ENCODE peak calls at places on chromosomes 12 and 14, in seven cellular contexts. W, V, F, I, Y, K and J are unnamed samples.

GRCh38 chr12:1936406-1937320 is 18.2 kb upstream of the CACNA2D4 start:
- DNase-seq in W (peak), V (peak), F (no peak), I (peak), Y (peak), K (peak), J (peak)

GRCh38 chr14:54435500-54435981 is 5.6 kb downstream of the CNIH1 start:
- DNase-seq in W (peak), V (peak), F (no peak), I (no peak), Y (no peak), K (peak), J (peak)

GRCh38 chr12:92654929-92655328 is 47.9 kb upstream of the PLEKHG7 start:
- DNase-seq in W (peak), V (peak), F (no peak), I (peak), Y (no peak), K (no peak), J (no peak)

GRCh38 chr14:76776306-76777251 is 15.3 kb downstream of the VASH1 start:
- DNase-seq in W (no peak), V (no peak), F (peak), I (no peak), Y (no peak), K (no peak), J (no peak)

GRCh38 chr12:122884091-122884826 is 11.7 kb downstream of the VPS37B start:
- DNase-seq in W (peak), V (no peak), F (no peak), I (no peak), Y (no peak), K (peak), J (no peak)

GRCh38 chr14:63045612-63046320 is 508 bp upstream of the KCNH5 start:
- DNase-seq in W (peak), V (peak), F (peak), I (no peak), Y (no peak), K (no peak), J (no peak)

GRCh38 chr12:74286254-74286653 is 251.4 kb upstream of the ATXN7L3B start:
- DNase-seq in W (no peak), V (no peak), F (no peak), I (no peak), Y (no peak), K (no peak), J (no peak)

GRCh38 chr12:103503546-103504480 is 8.0 kb upstream of the C12orf42 start:
- DNase-seq in W (no peak), V (no peak), F (peak), I (no peak), Y (no peak), K (peak), J (peak)

GRCh38 chr12:117853600-117853999 is 115.2 kb downstream of the KSR2 start:
- DNase-seq in W (no peak), V (no peak), F (no peak), I (no peak), Y (peak), K (peak), J (peak)

GRCh38 chr12:12474931-12475485 is 87.7 kb downstream of the DUSP16 start:
- DNase-seq in W (no peak), V (peak), F (no peak), I (no peak), Y (no peak), K (peak), J (no peak)

GRCh38 chr14:44412858-44413569 is 94.1 kb downstream of the FSCB start:
- DNase-seq in W (no peak), V (no peak), F (peak), I (no peak), Y (no peak), K (no peak), J (no peak)

GRCh38 chr12:92210062-92210461 is 64.4 kb upstream of the BTG1 start:
- DNase-seq in W (no peak), V (no peak), F (no peak), I (no peak), Y (no peak), K (no peak), J (no peak)

GRCh38 chr12:131930510-131930909 is 1.4 kb downstream of the PUS1 start:
- DNase-seq in W (no peak), V (no peak), F (no peak), I (no peak), Y (no peak), K (no peak), J (no peak)

GRCh38 chr14:104286496-104286895 is 148.1 kb downstream of the KIF26A start:
- DNase-seq in W (no peak), V (no peak), F (no peak), I (peak), Y (no peak), K (no peak), J (no peak)

GRCh38 chr12:90174198-90174510 is 465.5 kb upstream of the ATP2B1 start:
- DNase-seq in W (peak), V (no peak), F (no peak), I (no peak), Y (no peak), K (no peak), J (no peak)

GRCh38 chr12:112035219-112035765 is 22.1 kb downstream of the ERP29 start:
- DNase-seq in W (no peak), V (no peak), F (no peak), I (no peak), Y (no peak), K (peak), J (no peak)

GRCh38 chr12:69666798-69667197 is 32.3 kb downstream of the BEST3 start:
- DNase-seq in W (no peak), V (no peak), F (no peak), I (no peak), Y (no peak), K (no peak), J (no peak)

GRCh38 chr14:59278111-59278510 is 89.6 kb downstream of the DAAM1 start:
- DNase-seq in W (peak), V (peak), F (no peak), I (no peak), Y (no peak), K (no peak), J (peak)

GRCh38 chr14:100374891-100375272 is 51.7 kb downstream of the SLC25A47 start:
- DNase-seq in W (no peak), V (no peak), F (no peak), I (no peak), Y (no peak), K (no peak), J (no peak)

GRCh38 chr12:54654926-54655325 is 6.8 kb upstream of the DCD start:
- DNase-seq in W (no peak), V (no peak), F (peak), I (no peak), Y (no peak), K (no peak), J (no peak)

GRCh38 chr12:93174473-93174872 is 203.3 kb upstream of the NUDT4 start:
- DNase-seq in W (no peak), V (no peak), F (no peak), I (no peak), Y (no peak), K (no peak), J (no peak)

GRCh38 chr12:31324116-31324844 is 1.7 kb downstream of the SINHCAF start:
- DNase-seq in W (peak), V (peak), F (peak), I (peak), Y (peak), K (peak), J (peak)

GRCh38 chr12:43501705-43502104 is 50.3 kb downstream of the ADAMTS20 start:
- DNase-seq in W (peak), V (peak), F (peak), I (no peak), Y (no peak), K (no peak), J (no peak)

GRCh38 chr12:6547987-6548386 is 7.9 kb downstream of the IFFO1 start:
- DNase-seq in W (peak), V (peak), F (no peak), I (no peak), Y (no peak), K (no peak), J (no peak)
- H3K27ac ChIP-seq in W (peak), V (no peak), F (no peak), I (no peak), Y (no peak), K (no peak), J (peak)

GRCh38 chr12:47790676-47791350 is 17.8 kb downstream of the SLC48A1 start:
- DNase-seq in W (no peak), V (no peak), F (no peak), I (no peak), Y (no peak), K (no peak), J (no peak)
- H3K27ac ChIP-seq in W (no peak), V (no peak), F (no peak), I (no peak), Y (no peak), K (no peak), J (no peak)

GRCh38 chr14:69288956-69289705 is 29.2 kb downstream of the GALNT16 start:
- DNase-seq in W (no peak), V (no peak), F (no peak), I (no peak), Y (no peak), K (no peak), J (no peak)
- H3K27ac ChIP-seq in W (no peak), V (no peak), F (no peak), I (no peak), Y (no peak), K (no peak), J (no peak)

GRCh38 chr14:37037636-37038387 is 134.6 kb downstream of the SLC25A21 start:
- DNase-seq in W (no peak), V (no peak), F (no peak), I (no peak), Y (no peak), K (no peak), J (no peak)
- H3K27ac ChIP-seq in W (no peak), V (no peak), F (no peak), I (no peak), Y (no peak), K (no peak), J (no peak)

GRCh38 chr12:96206957-96207356 is 12.8 kb downstream of the ELK3 start:
- DNase-seq in W (no peak), V (no peak), F (no peak), I (no peak), Y (no peak), K (no peak), J (no peak)
- H3K27ac ChIP-seq in W (peak), V (no peak), F (no peak), I (no peak), Y (no peak), K (no peak), J (peak)

DNA sequence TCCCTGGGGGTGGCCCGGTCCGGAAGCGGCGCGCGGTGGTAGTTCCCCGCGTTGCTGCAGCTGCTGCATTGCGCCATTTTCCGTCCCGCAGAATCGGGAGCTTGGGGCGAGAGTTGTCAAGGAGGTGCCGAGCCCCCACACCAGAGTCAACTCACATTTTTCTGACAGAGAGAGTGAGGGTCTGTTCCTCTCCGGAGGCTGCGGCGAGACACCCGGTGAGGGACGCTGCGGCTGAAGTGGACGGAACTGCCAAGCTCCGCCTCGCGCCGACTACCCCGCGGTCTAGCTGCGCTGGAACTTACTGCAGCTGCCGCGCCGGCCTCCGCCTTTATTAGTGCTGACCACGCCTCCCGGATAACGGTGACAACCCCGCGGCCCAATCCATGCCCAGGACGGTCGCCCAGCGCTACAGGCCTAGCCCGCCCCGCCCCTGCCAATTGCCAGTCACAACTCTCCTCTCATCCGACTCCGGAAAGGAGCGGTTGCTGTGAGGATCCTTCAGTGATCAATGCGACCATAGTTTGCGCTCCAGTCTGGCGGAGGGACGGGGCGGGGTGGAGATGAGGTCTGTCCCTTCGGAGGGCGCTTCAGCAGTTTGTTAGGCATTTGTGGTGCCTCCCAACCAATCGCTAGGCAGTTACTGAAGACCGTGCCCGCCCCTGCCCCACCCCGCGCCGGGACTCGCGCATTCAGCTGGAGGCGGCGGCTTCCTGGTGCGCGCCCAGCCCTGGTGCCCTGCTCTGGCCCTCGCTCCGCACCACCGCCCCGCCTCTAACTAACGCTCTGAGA is at the start of gene VAMP1:
- DNase-seq in W (peak), V (peak), F (peak), I (peak), Y (peak), K (peak), J (peak)
- H3K27ac ChIP-seq in W (peak), V (peak), F (peak), I (no peak), Y (peak), K (peak), J (peak)